ENCODE peak calls at places on chromosome 5, in six cellular contexts. One of them, this sample, is unnamed.

GRCh38 chr5:122097391-122097790 is 19.3 kb upstream of the LOX start:
- DNase-seq in GM12878: no peak
- DNase-seq in HepG2: no peak
- DNase-seq in HCT116: no peak
- DNase-seq in H1: no peak
- DNase-seq in K562: no peak
- DNase-seq in this sample: no peak

GRCh38 chr5:143543358-143544255 is 140.1 kb upstream of the NR3C1 start:
- DNase-seq in GM12878: no peak
- DNase-seq in HepG2: peak; percentile 57
- DNase-seq in HCT116: no peak
- DNase-seq in H1: no peak
- DNase-seq in K562: no peak
- DNase-seq in this sample: no peak

GRCh38 chr5:132271251-132272246 is 14.1 kb downstream of the PDLIM4 start:
- DNase-seq in GM12878: no peak
- DNase-seq in HepG2: no peak
- DNase-seq in HCT116: no peak
- DNase-seq in H1: peak; percentile 66
- DNase-seq in K562: no peak
- DNase-seq in this sample: no peak

GRCh38 chr5:136082390-136083193 is 50.1 kb upstream of the SMAD5 start:
- DNase-seq in GM12878: no peak
- DNase-seq in HepG2: peak; percentile 59
- DNase-seq in HCT116: peak; percentile 57
- DNase-seq in H1: peak; percentile 92
- DNase-seq in K562: peak; percentile 76
- DNase-seq in this sample: peak; percentile 73

GRCh38 chr5:30398427-30398826 is 795.1 kb upstream of the CDH6 start:
- DNase-seq in GM12878: no peak
- DNase-seq in HepG2: no peak
- DNase-seq in HCT116: no peak
- DNase-seq in H1: no peak
- DNase-seq in K562: no peak
- DNase-seq in this sample: no peak

GRCh38 chr5:56749842-56750241 is 65.5 kb upstream of the MAP3K1 start:
- DNase-seq in GM12878: no peak
- DNase-seq in HepG2: no peak
- DNase-seq in HCT116: no peak
- DNase-seq in H1: no peak
- DNase-seq in K562: no peak
- DNase-seq in this sample: no peak

GRCh38 chr5:6827815-6828214 is 114.6 kb downstream of the TENT4A start:
- DNase-seq in GM12878: no peak
- DNase-seq in HepG2: no peak
- DNase-seq in HCT116: no peak
- DNase-seq in H1: no peak
- DNase-seq in K562: no peak
- DNase-seq in this sample: no peak

GRCh38 chr5:80959768-80960442 is at the start of gene RASGRF2:
- DNase-seq in GM12878: no peak
- DNase-seq in HepG2: peak; percentile 76
- DNase-seq in HCT116: no peak
- DNase-seq in H1: peak; percentile 72
- DNase-seq in K562: no peak
- DNase-seq in this sample: peak; percentile 11

GRCh38 chr5:29960323-29960722 is 1233.2 kb upstream of the CDH6 start:
- DNase-seq in GM12878: no peak
- DNase-seq in HepG2: no peak
- DNase-seq in HCT116: no peak
- DNase-seq in H1: no peak
- DNase-seq in K562: no peak
- DNase-seq in this sample: no peak

GRCh38 chr5:53100606-53101005 is 9.0 kb downstream of the MOCS2 start:
- DNase-seq in GM12878: no peak
- DNase-seq in HepG2: no peak
- DNase-seq in HCT116: no peak
- DNase-seq in H1: no peak
- DNase-seq in K562: no peak
- DNase-seq in this sample: no peak

GRCh38 chr5:123083298-123083697 is 5.7 kb upstream of the PRDM6 start:
- DNase-seq in GM12878: no peak
- DNase-seq in HepG2: no peak
- DNase-seq in HCT116: no peak
- DNase-seq in H1: no peak
- DNase-seq in K562: no peak
- DNase-seq in this sample: no peak

GRCh38 chr5:100517301-100517974 is 17.7 kb upstream of the FAM174A start:
- DNase-seq in GM12878: no peak
- DNase-seq in HepG2: no peak
- DNase-seq in HCT116: no peak
- DNase-seq in H1: no peak
- DNase-seq in K562: no peak
- DNase-seq in this sample: no peak

GRCh38 chr5:30874234-30875034 is 319.1 kb upstream of the CDH6 start:
- DNase-seq in GM12878: no peak
- DNase-seq in HepG2: no peak
- DNase-seq in HCT116: no peak
- DNase-seq in H1: no peak
- DNase-seq in K562: no peak
- DNase-seq in this sample: no peak

GRCh38 chr5:117719413-117719812 is 1144.8 kb upstream of the SEMA6A start:
- DNase-seq in GM12878: no peak
- DNase-seq in HepG2: no peak
- DNase-seq in HCT116: no peak
- DNase-seq in H1: no peak
- DNase-seq in K562: no peak
- DNase-seq in this sample: no peak

GRCh38 chr5:51960617-51961115 is 577.4 kb downstream of the ISL1 start:
- DNase-seq in GM12878: no peak
- DNase-seq in HepG2: no peak
- DNase-seq in HCT116: peak; percentile 7
- DNase-seq in H1: no peak
- DNase-seq in K562: no peak
- DNase-seq in this sample: peak; percentile 14

GRCh38 chr5:157591766-157592165 is 16.2 kb upstream of the ADAM19 start:
- DNase-seq in GM12878: no peak
- DNase-seq in HepG2: no peak
- DNase-seq in HCT116: no peak
- DNase-seq in H1: no peak
- DNase-seq in K562: no peak
- DNase-seq in this sample: no peak
- H3K4me2 ChIP-seq in GM12878: no peak overlapping the region
- H3K4me2 ChIP-seq in HepG2: no peak overlapping the region
- H3K4me2 ChIP-seq in HCT116: no peak overlapping the region
- H3K4me2 ChIP-seq in H1: no peak overlapping the region
- H3K4me2 ChIP-seq in K562: no peak overlapping the region
- H3K4me2 ChIP-seq in this sample: no peak overlapping the region

DNA sequence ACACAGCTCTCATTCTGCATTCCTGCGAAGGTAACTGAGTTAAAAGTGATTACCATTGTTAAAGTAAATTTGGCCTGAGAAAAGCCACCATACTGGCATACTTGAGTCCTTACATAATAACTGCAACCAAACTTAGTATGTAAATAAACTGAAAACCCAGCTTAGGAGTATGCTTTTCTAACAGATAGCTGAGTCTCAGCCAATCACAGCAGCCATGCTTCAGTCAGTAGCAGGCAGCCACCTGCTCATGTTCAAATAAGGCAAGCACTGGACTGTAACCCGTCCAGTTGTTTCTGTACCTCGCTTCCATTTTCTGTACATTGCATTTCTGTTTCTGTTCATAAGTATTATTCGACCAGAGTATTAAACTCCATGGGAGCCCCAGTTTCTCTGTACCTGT is 58.6 kb downstream of the GCNT4 start:
- DNase-seq in GM12878: no peak
- DNase-seq in HepG2: no peak
- DNase-seq in HCT116: no peak
- DNase-seq in H1: no peak
- DNase-seq in K562: no peak
- DNase-seq in this sample: no peak
- TF ChIP-seq POLR2A in GM12878: no peak
- TF ChIP-seq POLR2A in HepG2: no peak
- TF ChIP-seq POLR2A in HCT116: no peak
- TF ChIP-seq POLR2A in H1: no peak
- TF ChIP-seq POLR2A in K562: no peak
- TF ChIP-seq POLR2A in this sample: no peak

DNA sequence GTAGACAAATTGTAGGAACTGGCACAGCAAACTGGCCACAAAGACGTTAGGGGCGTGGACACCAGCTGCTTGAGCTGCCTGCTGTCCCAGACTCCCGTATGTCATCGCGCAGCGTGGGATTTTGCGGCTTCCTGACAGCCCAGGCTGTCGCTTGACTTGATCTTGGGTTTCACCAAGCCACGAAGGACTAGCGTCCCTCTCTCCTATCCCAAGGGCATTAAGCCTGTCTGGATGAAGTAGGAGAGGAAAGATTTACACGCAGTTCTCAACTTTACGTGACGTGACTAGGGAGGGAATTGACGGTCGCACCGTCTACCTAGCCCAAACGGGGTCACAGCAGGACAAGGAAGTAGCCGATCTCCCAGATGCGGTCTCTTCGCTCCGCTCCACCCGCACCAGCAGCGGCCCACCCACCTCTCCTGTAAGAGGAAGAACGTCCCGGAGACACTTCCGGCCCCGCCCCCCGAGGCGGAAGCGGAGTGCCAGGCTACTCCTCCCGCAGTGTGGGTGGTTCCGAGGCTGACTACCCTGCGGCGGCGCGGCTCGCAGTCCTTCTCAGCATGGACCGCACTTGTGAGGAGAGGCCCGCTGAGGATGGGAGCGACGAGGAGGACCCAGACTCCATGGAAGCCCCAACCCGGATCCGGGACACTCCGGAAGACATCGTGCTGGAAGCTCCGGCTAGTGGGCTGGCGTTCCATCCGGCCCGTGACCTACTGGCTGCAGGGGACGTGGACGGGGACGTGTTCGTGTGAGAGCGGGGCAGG is at the start of gene WDR55:
- DNase-seq in GM12878: peak; percentile 71
- DNase-seq in HepG2: peak; percentile 90
- DNase-seq in HCT116: peak; percentile 83
- DNase-seq in H1: peak; percentile 94
- DNase-seq in K562: peak; percentile 92
- DNase-seq in this sample: peak; percentile 88
- TF ChIP-seq POLR2AphosphoS5 in GM12878: peak; percentile 85
- TF ChIP-seq POLR2AphosphoS5 in HepG2: peak; percentile 92
- TF ChIP-seq POLR2AphosphoS5 in HCT116: peak; percentile 96
- TF ChIP-seq POLR2AphosphoS5 in H1: peak; percentile 54
- TF ChIP-seq POLR2AphosphoS5 in K562: peak; percentile 71
- TF ChIP-seq POLR2AphosphoS5 in this sample: peak; percentile 93

DNA sequence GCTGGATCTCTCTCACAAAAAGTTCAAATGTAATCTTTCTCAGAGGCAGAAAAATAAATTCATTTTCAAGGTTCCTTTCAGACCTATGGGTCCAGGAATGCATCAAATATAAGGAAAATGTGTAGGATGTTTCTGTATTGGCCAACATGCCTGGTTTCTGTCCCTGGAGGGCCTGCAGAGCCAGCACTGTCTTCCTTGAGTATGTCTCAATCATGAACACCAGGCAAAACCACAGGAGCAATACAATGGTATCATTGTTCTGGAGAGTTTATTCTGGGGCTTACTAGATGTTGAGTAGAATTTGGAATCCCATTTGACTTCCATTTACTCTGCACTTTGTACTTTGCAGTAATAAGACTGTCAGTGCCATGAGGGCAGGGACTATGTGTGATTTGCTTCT is 23.5 kb downstream of the INSYN2B start:
- DNase-seq in GM12878: no peak
- DNase-seq in HepG2: peak; percentile 3
- DNase-seq in HCT116: no peak
- DNase-seq in H1: no peak
- DNase-seq in K562: no peak
- DNase-seq in this sample: no peak
- H3K4me2 ChIP-seq in GM12878: no peak overlapping the region
- H3K4me2 ChIP-seq in HepG2: no peak overlapping the region
- H3K4me2 ChIP-seq in HCT116: no peak overlapping the region
- H3K4me2 ChIP-seq in H1: no peak overlapping the region
- H3K4me2 ChIP-seq in K562: no peak overlapping the region
- H3K4me2 ChIP-seq in this sample: no peak overlapping the region

DNA sequence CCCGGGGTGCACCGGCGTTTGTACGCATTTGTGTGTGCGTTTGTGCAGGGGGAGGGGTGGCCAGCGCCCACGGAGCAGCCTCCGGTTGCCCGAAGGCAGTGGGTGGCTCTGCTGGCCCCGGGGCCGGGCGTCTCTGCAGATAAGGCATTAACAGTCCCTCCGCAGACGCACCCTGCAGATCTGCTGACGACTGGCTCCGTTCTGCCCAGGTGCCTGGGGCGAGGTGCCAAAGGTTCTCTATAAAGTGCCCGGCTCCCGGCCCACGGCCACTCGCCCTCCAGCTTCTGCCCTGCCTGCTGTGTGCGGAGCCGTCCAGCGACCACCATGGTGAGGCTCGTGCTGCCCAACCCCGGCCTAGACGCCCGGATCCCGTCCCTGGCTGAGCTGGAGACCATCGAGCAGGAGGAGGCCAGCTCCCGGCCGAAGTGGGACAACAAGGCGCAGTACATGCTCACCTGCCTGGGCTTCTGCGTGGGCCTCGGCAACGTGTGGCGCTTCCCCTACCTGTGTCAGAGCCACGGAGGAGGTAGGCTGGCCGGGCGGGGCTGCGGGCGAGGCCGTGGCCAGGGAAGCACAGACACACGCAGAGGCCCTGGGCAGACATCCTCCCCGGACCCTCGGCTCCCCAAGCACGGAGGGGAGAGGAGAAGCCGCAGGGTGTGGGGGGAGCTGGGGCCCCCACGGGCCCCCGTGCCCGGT is at the start of gene SLC6A19:
- DNase-seq in GM12878: no peak
- DNase-seq in HepG2: no peak
- DNase-seq in HCT116: no peak
- DNase-seq in H1: no peak
- DNase-seq in K562: no peak
- DNase-seq in this sample: no peak
- TF ChIP-seq POLR2A in GM12878: no peak
- TF ChIP-seq POLR2A in HepG2: no peak
- TF ChIP-seq POLR2A in HCT116: no peak
- TF ChIP-seq POLR2A in H1: no peak
- TF ChIP-seq POLR2A in K562: no peak
- TF ChIP-seq POLR2A in this sample: no peak

This sample was measured in endothelial cell of umbilical vein.